ENCODE peak calls at places on chromosomes 5 and 9, in five cellular contexts. Z is activated T-cell treated with anti-CD3 and anti-CD28 coated beads, Interleukin-2, amount 50 U/mL, for 48 hours; D is A172; L is Caki2; Q is AG09319. J is an unnamed sample.

GRCh38 chr9:136762221-136762691 is 2.1 kb downstream of the LCN15 start:
- DNase-seq in Z (no peak), D (no peak), L (no peak), Q (no peak), J (no peak)

GRCh38 chr5:110969502-110969901 is 102.0 kb upstream of the TSLP start:
- DNase-seq in Z (no peak), D (no peak), L (no peak), Q (no peak), J (no peak)

GRCh38 chr9:82764270-82764669 is 298.7 kb downstream of the RASEF start:
- DNase-seq in Z (no peak), D (no peak), L (no peak), Q (no peak), J (no peak)

GRCh38 chr9:98168952-98169488 is 23.4 kb downstream of the CORO2A start:
- DNase-seq in Z (peak), D (peak), L (no peak), Q (no peak), J (no peak)

GRCh38 chr5:119218830-119219782 is 136.7 kb upstream of the TNFAIP8 start:
- DNase-seq in Z (no peak), D (peak), L (no peak), Q (no peak), J (no peak)

GRCh38 chr5:90307386-90308181 is 102.0 kb downstream of the CETN3 start:
- DNase-seq in Z (no peak), D (no peak), L (no peak), Q (no peak), J (no peak)

GRCh38 chr5:172439785-172440480 is 14.4 kb downstream of the SH3PXD2B start:
- DNase-seq in Z (no peak), D (no peak), L (no peak), Q (no peak), J (no peak)

GRCh38 chr5:34842554-34842953 is 3.6 kb downstream of the TTC23L start:
- DNase-seq in Z (no peak), D (no peak), L (no peak), Q (no peak), J (no peak)

GRCh38 chr9:136765041-136765440 is 723 bp upstream of the LCN15 start:
- DNase-seq in Z (no peak), D (no peak), L (no peak), Q (no peak), J (no peak)

GRCh38 chr5:179549973-179550510 is 312 bp upstream of the RUFY1 start:
- DNase-seq in Z (no peak), D (peak), L (peak), Q (no peak), J (no peak)

GRCh38 chr5:132086277-132086794 is 12.7 kb downstream of the CSF2 start:
- DNase-seq in Z (no peak), D (peak), L (peak), Q (peak), J (no peak)

GRCh38 chr9:78930281-78930680 is 633.4 kb downstream of the PSAT1 start:
- DNase-seq in Z (no peak), D (peak), L (no peak), Q (no peak), J (no peak)

GRCh38 chr5:102651466-102651865 is 103.6 kb upstream of the PAM start:
- DNase-seq in Z (no peak), D (peak), L (no peak), Q (no peak), J (no peak)

GRCh38 chr9:82982271-82982880 is 80.6 kb downstream of the RASEF start:
- DNase-seq in Z (no peak), D (no peak), L (no peak), Q (peak), J (no peak)

GRCh38 chr9:16023466-16023865 is 470.6 kb downstream of the CCDC171 start:
- DNase-seq in Z (no peak), D (peak), L (peak), Q (no peak), J (no peak)

GRCh38 chr9:27094640-27095039 is 14.4 kb upstream of the TEK start:
- DNase-seq in Z (no peak), D (peak), L (peak), Q (no peak), J (no peak)

GRCh38 chr5:149030838-149031397 is 31.9 kb downstream of the SH3TC2 start:
- DNase-seq in Z (no peak), D (no peak), L (no peak), Q (no peak), J (no peak)

GRCh38 chr5:180990086-180990888 is 1.6 kb downstream of the BTNL3 start:
- DNase-seq in Z (no peak), D (no peak), L (no peak), Q (no peak), J (no peak)

GRCh38 chr5:53313131-53313530 is 167.3 kb upstream of the FST start:
- DNase-seq in Z (no peak), D (no peak), L (no peak), Q (no peak), J (no peak)

GRCh38 chr9:5486988-5487387 is 23.3 kb upstream of the PDCD1LG2 start:
- DNase-seq in Z (no peak), D (no peak), L (no peak), Q (no peak), J (no peak)

GRCh38 chr9:129886226-129887174 is 51.2 kb downstream of the USP20 start:
- DNase-seq in Z (peak), D (no peak), L (no peak), Q (no peak), J (no peak)

GRCh38 chr5:58459276-58459859 is 518 bp downstream of the PLK2 start:
- DNase-seq in Z (no peak), D (no peak), L (peak), Q (no peak), J (no peak)

GRCh38 chr5:16418471-16418922 is 47.1 kb downstream of the ZNF622 start:
- DNase-seq in Z (no peak), D (no peak), L (no peak), Q (no peak), J (no peak)

GRCh38 chr9:38024036-38024681 is 44.9 kb downstream of the SHB start:
- DNase-seq in Z (no peak), D (no peak), L (no peak), Q (no peak), J (no peak)

GRCh38 chr9:136441191-136441680 is 1.6 kb upstream of the INPP5E start:
- DNase-seq in Z (no peak), D (peak), L (no peak), Q (no peak), J (no peak)

GRCh38 chr5:10288600-10289213 is 19.0 kb downstream of the CMBL start:
- DNase-seq in Z (peak), D (no peak), L (peak), Q (no peak), J (no peak)

GRCh38 chr9:133654736-133655657 is 18.8 kb downstream of the DBH start:
- DNase-seq in Z (no peak), D (no peak), L (no peak), Q (no peak), J (no peak)

GRCh38 chr5:74667396-74667795 is 17.6 kb upstream of the HEXB start:
- DNase-seq in Z (no peak), D (no peak), L (no peak), Q (no peak), J (no peak)

GRCh38 chr5:154484393-154484944 is 6.4 kb upstream of the HAND1 start:
- DNase-seq in Z (no peak), D (no peak), L (no peak), Q (no peak), J (no peak)

GRCh38 chr5:103208460-103208859 is 50.1 kb upstream of the MACIR start:
- DNase-seq in Z (no peak), D (no peak), L (no peak), Q (no peak), J (no peak)

GRCh38 chr5:2156358-2157059 is 273.8 kb upstream of the IRX4 start:
- DNase-seq in Z (no peak), D (no peak), L (no peak), Q (no peak), J (no peak)

GRCh38 chr5:33611882-33612281 is 171.1 kb downstream of the TARS1 start:
- DNase-seq in Z (no peak), D (peak), L (no peak), Q (peak), J (peak)

GRCh38 chr5:176810084-176810597 is at the start of gene UNC5A:
- DNase-seq in Z (peak), D (peak), L (peak), Q (no peak), J (no peak)